ENCODE peak calls at places on chromosome 9, in ten cellular contexts. C is H1, U is esophagus muscularis mucosa, K is mammary epithelial cell, V is suprapubic skin, P is sigmoid colon, A is lower lobe of right lung, F is stomach, G is psoas muscle, J is esophagus squamous epithelium. N is an unnamed sample. For H3K4me1, the result is how much of the 10 kb centered on the place peaks cover.

GRCh38 chr9:133103987-133104505 is 17.0 kb downstream of the RALGDS start:
- DNase-seq in C (no peak), U (no peak), K (no peak), V (peak), P (peak), A (peak), F (peak), G (no peak), J (no peak), N (no peak)

GRCh38 chr9:8555767-8556500 is 756.4 kb upstream of the DMAC1 start:
- DNase-seq in C (no peak), U (no peak), K (no peak), V (no peak), P (no peak), A (no peak), F (no peak), G (no peak), J (no peak), N (no peak)

GRCh38 chr9:136268318-136268717 is 22.7 kb upstream of the QSOX2 start:
- DNase-seq in C (no peak), U (no peak), K (no peak), V (no peak), P (no peak), A (no peak), F (no peak), G (no peak), J (no peak), N (no peak)

GRCh38 chr9:8234286-8234819 is 434.8 kb upstream of the DMAC1 start:
- DNase-seq in C (peak), U (no peak), K (no peak), V (no peak), P (no peak), A (no peak), F (no peak), G (no peak), J (no peak), N (no peak)

GRCh38 chr9:133074111-133074651 is 12.4 kb downstream of the CEL start:
- DNase-seq in C (no peak), U (no peak), K (no peak), V (no peak), P (no peak), A (no peak), F (no peak), G (no peak), J (no peak), N (no peak)

GRCh38 chr9:70137577-70137976 is 93.9 kb downstream of the MAMDC2 start:
- DNase-seq in C (no peak), U (no peak), K (no peak), V (no peak), P (no peak), A (no peak), F (no peak), G (no peak), J (no peak), N (no peak)

GRCh38 chr9:97747201-97747965 is 50.2 kb upstream of the XPA start:
- DNase-seq in C (no peak), U (no peak), K (no peak), V (no peak), P (no peak), A (no peak), F (no peak), G (no peak), J (no peak), N (no peak)

GRCh38 chr9:78821126-78821822 is 524.3 kb downstream of the PSAT1 start:
- DNase-seq in C (no peak), U (no peak), K (peak), V (no peak), P (no peak), A (no peak), F (no peak), G (no peak), J (no peak), N (no peak)

GRCh38 chr9:129550199-129550839 is 70.6 kb downstream of the C9orf50 start:
- DNase-seq in C (peak), U (peak), K (peak), V (peak), P (peak), A (peak), F (peak), G (peak), J (no peak), N (no peak)

GRCh38 chr9:129547869-129548570 is 72.9 kb downstream of the C9orf50 start:
- DNase-seq in C (no peak), U (no peak), K (no peak), V (peak), P (peak), A (no peak), F (no peak), G (no peak), J (no peak), N (no peak)

GRCh38 chr9:129548571-129549135 is 72.2 kb downstream of the C9orf50 start:
- DNase-seq in C (peak), U (no peak), K (no peak), V (peak), P (peak), A (no peak), F (no peak), G (peak), J (no peak), N (peak)

GRCh38 chr9:129549139-129549538 is 71.8 kb downstream of the C9orf50 start:
- DNase-seq in C (peak), U (no peak), K (no peak), V (peak), P (peak), A (no peak), F (no peak), G (no peak), J (no peak), N (no peak)

GRCh38 chr9:129549684-129550083 is 71.2 kb downstream of the C9orf50 start:
- DNase-seq in C (no peak), U (no peak), K (no peak), V (peak), P (peak), A (no peak), F (no peak), G (peak), J (no peak), N (no peak)
- H3K27ac ChIP-seq in C (no peak), U (peak), K (no peak), V (peak), P (peak), A (peak), F (no peak), G (peak), J (peak), N (peak)

DNA sequence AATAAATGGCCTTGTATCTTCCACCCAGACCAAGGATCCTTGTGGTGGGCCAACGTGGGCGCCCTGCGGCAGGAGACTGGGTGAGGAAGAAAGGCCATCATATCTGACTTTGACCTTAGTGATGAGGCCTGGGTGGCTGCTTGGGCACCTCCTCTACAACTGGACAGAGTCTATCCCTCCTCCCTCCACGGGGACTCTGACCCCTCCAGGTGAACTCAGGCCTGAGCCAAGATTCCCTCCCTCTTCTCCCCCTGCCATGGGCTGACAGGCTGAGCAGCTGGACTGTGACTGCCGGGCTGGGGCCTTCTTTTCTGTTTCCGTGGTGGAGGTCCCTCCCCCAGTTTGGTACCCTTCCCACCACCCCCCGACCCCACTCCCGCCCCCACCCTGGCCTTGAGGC is 1.4 kb upstream of the PHYHD1 start:
- DNase-seq in C (no peak), U (no peak), K (no peak), V (no peak), P (no peak), A (no peak), F (no peak), G (no peak), J (no peak), N (no peak)
- H3K4me1 ChIP-seq in C (under half), U (half or more), K (under half), V (half or more), P (under half), A (half or more), F (half or more), G (under half), J (half or more), N (half or more)

DNA sequence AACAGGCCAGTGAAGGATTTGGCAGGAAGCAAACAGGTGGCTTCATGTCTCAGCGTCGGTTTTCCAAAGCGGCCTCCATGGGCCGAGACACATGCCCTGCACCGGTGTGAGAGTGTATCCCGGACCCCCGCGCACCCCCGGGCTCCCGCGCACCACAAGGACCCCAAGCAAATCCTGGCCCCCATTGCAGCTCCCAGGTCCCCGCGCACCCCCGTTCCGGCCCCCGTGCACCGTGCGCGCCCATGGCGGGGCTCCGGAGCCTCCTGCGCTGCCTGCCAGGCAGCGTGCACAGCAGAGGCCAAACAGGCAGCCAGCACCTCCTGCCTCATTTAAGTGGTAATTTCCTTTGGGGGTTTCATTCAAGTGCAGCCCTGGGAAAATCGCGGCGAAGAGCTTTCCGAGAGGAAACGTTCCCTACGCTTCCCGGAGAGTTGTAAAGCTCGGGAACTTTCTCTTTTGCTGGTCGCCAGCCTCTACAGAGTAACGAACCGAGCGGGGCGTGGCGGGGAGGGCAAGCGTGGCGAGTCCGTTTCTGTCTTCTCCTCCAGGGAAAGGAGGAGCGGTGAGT is 145.5 kb upstream of the SLC24A2 start:
- DNase-seq in C (peak), U (no peak), K (no peak), V (peak), P (no peak), A (no peak), F (peak), G (peak), J (no peak), N (no peak)
- TF ChIP-seq CTCF in C (peak), U (no peak), K (no peak), V (no peak), P (no peak), A (no peak), F (no peak), G (no peak), J (no peak), N (no peak)

GRCh38 chr9:137454145-137454505 is 5.0 kb downstream of the NSMF start:
- DNase-seq in C (peak), U (no peak), K (no peak), V (peak), P (peak), A (peak), F (peak), G (peak), J (no peak), N (no peak)

GRCh38 chr9:137456061-137456863 is 2.9 kb downstream of the NSMF start:
- DNase-seq in C (no peak), U (no peak), K (no peak), V (peak), P (no peak), A (peak), F (no peak), G (peak), J (no peak), N (no peak)

GRCh38 chr9:137453643-137454081 is 5.5 kb downstream of the NSMF start:
- DNase-seq in C (peak), U (no peak), K (no peak), V (peak), P (peak), A (peak), F (peak), G (peak), J (no peak), N (no peak)

GRCh38 chr9:137455361-137455991 is 3.7 kb downstream of the NSMF start:
- DNase-seq in C (no peak), U (no peak), K (no peak), V (peak), P (peak), A (peak), F (no peak), G (peak), J (no peak), N (no peak)

GRCh38 chr9:137454506-137455360 is 4.4 kb downstream of the NSMF start:
- DNase-seq in C (no peak), U (no peak), K (no peak), V (peak), P (peak), A (peak), F (peak), G (peak), J (no peak), N (no peak)
- H3K27ac ChIP-seq in C (peak), U (peak), K (no peak), V (peak), P (peak), A (peak), F (peak), G (no peak), J (peak), N (peak)